ENCODE peak calls at places on chromosomes 2 and 18, in six cellular contexts. G is AG09309, I is NCI-H526 treated with DMSO at 0.1 percent for 48 hours, K is WTC11, U is GM03348, X is GM10248. M is an unnamed sample.
A peak's percentile ranks its signal among the peaks of the same experiment; 100 is the strongest.

GRCh38 chr2:5520352-5520996 is 171.7 kb upstream of the SOX11 start:
- DNase-seq in G (no peak), I (no peak), K (no peak), U (no peak), X (no peak), M (peak; percentile 51)

GRCh38 chr2:135819211-135819610 is 17.8 kb downstream of the LCT start:
- DNase-seq in G (no peak), I (no peak), K (peak; percentile 47), U (peak; percentile 49), X (no peak), M (peak; percentile 85)

GRCh38 chr2:7900593-7900992 is 781.3 kb upstream of the ID2 start:
- DNase-seq in G (no peak), I (no peak), K (no peak), U (no peak), X (no peak), M (no peak)

GRCh38 chr2:71181316-71181715 is 45.6 kb downstream of the PAIP2B start:
- DNase-seq in G (no peak), I (no peak), K (no peak), U (no peak), X (no peak), M (no peak)

GRCh38 chr2:237181844-237182243 is 96.2 kb downstream of the COPS8 start:
- DNase-seq in G (peak; percentile 84), I (no peak), K (no peak), U (peak; percentile 63), X (no peak), M (no peak)

GRCh38 chr18:23484783-23485182 is 18.5 kb upstream of the RMC1 start:
- DNase-seq in G (no peak), I (no peak), K (no peak), U (no peak), X (no peak), M (no peak)

GRCh38 chr2:37869756-37870155 is 55.3 kb upstream of the RMDN2 start:
- DNase-seq in G (no peak), I (no peak), K (no peak), U (peak; percentile 48), X (no peak), M (no peak)

GRCh38 chr2:140085674-140086073 is 1305.5 kb upstream of the NXPH2 start:
- DNase-seq in G (no peak), I (peak; percentile 4), K (no peak), U (no peak), X (no peak), M (no peak)

GRCh38 chr18:2939317-2939716 is 73.6 kb downstream of the LPIN2 start:
- DNase-seq in G (no peak), I (no peak), K (no peak), U (no peak), X (no peak), M (no peak)

GRCh38 chr2:231186325-231186724 is 12.1 kb upstream of the ARMC9 start:
- DNase-seq in G (no peak), I (no peak), K (no peak), U (no peak), X (no peak), M (no peak)

GRCh38 chr2:216047417-216047816 is 34.1 kb upstream of the MREG start:
- DNase-seq in G (no peak), I (no peak), K (no peak), U (no peak), X (no peak), M (no peak)

GRCh38 chr18:55458456-55459238 is 129.3 kb downstream of the TCF4 start:
- DNase-seq in G (no peak), I (peak; percentile 73), K (no peak), U (no peak), X (no peak), M (no peak)

GRCh38 chr2:146814971-146815370 is 1029.9 kb upstream of the ACVR2A start:
- DNase-seq in G (no peak), I (no peak), K (no peak), U (no peak), X (no peak), M (no peak)

GRCh38 chr2:142825861-142826260 is 51.6 kb upstream of the KYNU start:
- DNase-seq in G (no peak), I (no peak), K (no peak), U (no peak), X (no peak), M (no peak)

GRCh38 chr2:63735263-63735662 is 106.4 kb upstream of the UGP2 start:
- DNase-seq in G (no peak), I (no peak), K (no peak), U (peak; percentile 39), X (no peak), M (no peak)

GRCh38 chr18:11947214-11948119 is 33.8 kb upstream of the IMPA2 start:
- DNase-seq in G (peak; percentile 95), I (no peak), K (peak; percentile 75), U (peak; percentile 86), X (peak; percentile 69), M (peak; percentile 95)

GRCh38 chr2:140797718-140798117 is 1333.1 kb downstream of the LRP1B start:
- DNase-seq in G (no peak), I (no peak), K (no peak), U (no peak), X (peak; percentile 24), M (no peak)